ENCODE peak calls at places on chromosomes 4 and X, in five cellular contexts. E, U, H, Q and L are unnamed samples.

GRCh38 chrX:107672955-107673378 is 44.7 kb downstream of the PRPS1 start:
- DNase-seq in E (no peak), U (peak), H (peak), Q (peak), L (peak)

GRCh38 chrX:151393514-151393913 is 3.5 kb upstream of the VMA21 start:
- DNase-seq in E (no peak), U (no peak), H (no peak), Q (no peak), L (peak)

GRCh38 chr4:71290481-71290880 is 48.3 kb upstream of the SLC4A4 start:
- DNase-seq in E (no peak), U (no peak), H (peak), Q (no peak), L (no peak)

GRCh38 chrX:8548446-8548845 is 83.8 kb downstream of the VCX3B start:
- DNase-seq in E (no peak), U (no peak), H (no peak), Q (no peak), L (no peak)

GRCh38 chr4:113784497-113785254 is 23.1 kb upstream of the CAMK2D start:
- DNase-seq in E (no peak), U (peak), H (peak), Q (no peak), L (no peak)

GRCh38 chr4:62394751-62395150 is 1194.6 kb downstream of the ADGRL3 start:
- DNase-seq in E (no peak), U (no peak), H (no peak), Q (no peak), L (no peak)

GRCh38 chr4:168886361-168886760 is 123.7 kb downstream of the CBR4 start:
- DNase-seq in E (no peak), U (peak), H (peak), Q (no peak), L (no peak)

GRCh38 chrX:18424482-18425198 is 768 bp upstream of the CDKL5 start:
- DNase-seq in E (no peak), U (peak), H (peak), Q (peak), L (no peak)

GRCh38 chrX:8832582-8833378 is 31.6 kb upstream of the FAM9A start:
- DNase-seq in E (no peak), U (no peak), H (no peak), Q (no peak), L (no peak)

GRCh38 chr4:16890651-16891050 is 7.8 kb downstream of the LDB2 start:
- DNase-seq in E (no peak), U (no peak), H (no peak), Q (no peak), L (no peak)

GRCh38 chr4:31366041-31366440 is 645.9 kb downstream of the PCDH7 start:
- DNase-seq in E (no peak), U (no peak), H (peak), Q (no peak), L (no peak)

GRCh38 chr4:153497988-153498967 is 32.1 kb downstream of the TMEM131L start:
- DNase-seq in E (peak), U (no peak), H (peak), Q (no peak), L (no peak)

GRCh38 chr4:46432923-46433322 is 43.0 kb upstream of the GABRA2 start:
- DNase-seq in E (no peak), U (no peak), H (peak), Q (no peak), L (no peak)

GRCh38 chr4:145829629-145830395 is 108.8 kb downstream of the ZNF827 start:
- DNase-seq in E (no peak), U (no peak), H (no peak), Q (no peak), L (no peak)

GRCh38 chr4:185040523-185040922 is 22.2 kb downstream of the HELT start:
- DNase-seq in E (no peak), U (no peak), H (no peak), Q (no peak), L (no peak)

GRCh38 chrX:75547137-75547536 is 24.3 kb upstream of the ZDHHC15 start:
- DNase-seq in E (no peak), U (no peak), H (no peak), Q (no peak), L (no peak)

GRCh38 chr4:88458091-88458740 is 1.3 kb downstream of the HERC5 start:
- DNase-seq in E (no peak), U (no peak), H (no peak), Q (no peak), L (no peak)

GRCh38 chrX:102765794-102766193 is 45.3 kb downstream of the GPRASP3 start:
- DNase-seq in E (no peak), U (peak), H (peak), Q (no peak), L (no peak)

GRCh38 chrX:109934434-109934833 is 68.5 kb upstream of the TMEM164 start:
- DNase-seq in E (no peak), U (no peak), H (peak), Q (no peak), L (no peak)

GRCh38 chrX:40171513-40172168 is 73.9 kb upstream of the BCOR start:
- DNase-seq in E (no peak), U (no peak), H (no peak), Q (no peak), L (no peak)

GRCh38 chr4:99078336-99078735 is 10.3 kb downstream of the ADH5 start:
- DNase-seq in E (no peak), U (no peak), H (no peak), Q (no peak), L (no peak)

GRCh38 chr4:113539408-113539807 is 222.1 kb downstream of the CAMK2D start:
- DNase-seq in E (no peak), U (no peak), H (peak), Q (no peak), L (no peak)

GRCh38 chr4:38670939-38671593 is 7.1 kb downstream of the KLF3 start:
- DNase-seq in E (no peak), U (no peak), H (no peak), Q (no peak), L (no peak)

GRCh38 chr4:11700751-11701226 is 272.1 kb upstream of the HS3ST1 start:
- DNase-seq in E (no peak), U (no peak), H (peak), Q (no peak), L (no peak)

GRCh38 chrX:110180176-110180927 is 137.5 kb downstream of the AMMECR1 start:
- DNase-seq in E (no peak), U (peak), H (peak), Q (no peak), L (no peak)

GRCh38 chr4:7581477-7581876 is 146.7 kb upstream of the PSAPL1 start:
- DNase-seq in E (no peak), U (peak), H (peak), Q (no peak), L (peak)

GRCh38 chr4:107691378-107691777 is 28.7 kb downstream of the PAPSS1 start:
- DNase-seq in E (no peak), U (no peak), H (no peak), Q (no peak), L (no peak)

GRCh38 chr4:159946983-159947645 is 844.2 kb downstream of the RAPGEF2 start:
- DNase-seq in E (peak), U (peak), H (peak), Q (peak), L (peak)

GRCh38 chrX:106484233-106484632 is 127.5 kb upstream of the RADX start:
- DNase-seq in E (peak), U (no peak), H (no peak), Q (no peak), L (no peak)

GRCh38 chr4:113446019-113446418 is 315.5 kb downstream of the CAMK2D start:
- DNase-seq in E (no peak), U (peak), H (peak), Q (no peak), L (no peak)

GRCh38 chr4:188551156-188551555 is 411.9 kb downstream of the TRIML1 start:
- DNase-seq in E (no peak), U (no peak), H (peak), Q (no peak), L (no peak)

GRCh38 chr4:185004562-185005208 is 13.6 kb upstream of the HELT start:
- DNase-seq in E (no peak), U (no peak), H (no peak), Q (no peak), L (no peak)

GRCh38 chr4:110224812-110225211 is 26.4 kb upstream of the ELOVL6 start:
- DNase-seq in E (no peak), U (no peak), H (peak), Q (no peak), L (no peak)

GRCh38 chr4:120716346-120716745 is 206.2 kb downstream of the PRDM5 start:
- DNase-seq in E (no peak), U (no peak), H (no peak), Q (no peak), L (no peak)
- TF ChIP-seq RCOR1 in E (no peak), U (no peak), H (no peak), Q (no peak), L (no peak)

GRCh38 chrX:17005712-17006372 is 59.4 kb downstream of the REPS2 start:
- DNase-seq in E (no peak), U (no peak), H (no peak), Q (no peak), L (no peak)
- TF ChIP-seq RCOR1 in E (no peak), U (no peak), H (no peak), Q (no peak), L (no peak)

GRCh38 chr4:75244325-75244724 is 269.9 kb downstream of the RCHY1 start:
- DNase-seq in E (no peak), U (no peak), H (no peak), Q (no peak), L (no peak)

GRCh38 chr4:75243570-75243969 is 270.6 kb downstream of the RCHY1 start:
- DNase-seq in E (no peak), U (no peak), H (no peak), Q (no peak), L (no peak)

GRCh38 chr4:75251547-75251946 is 262.7 kb downstream of the RCHY1 start:
- DNase-seq in E (peak), U (no peak), H (no peak), Q (no peak), L (no peak)

GRCh38 chr4:75249739-75250138 is 264.5 kb downstream of the RCHY1 start:
- DNase-seq in E (no peak), U (no peak), H (no peak), Q (no peak), L (no peak)

DNA sequence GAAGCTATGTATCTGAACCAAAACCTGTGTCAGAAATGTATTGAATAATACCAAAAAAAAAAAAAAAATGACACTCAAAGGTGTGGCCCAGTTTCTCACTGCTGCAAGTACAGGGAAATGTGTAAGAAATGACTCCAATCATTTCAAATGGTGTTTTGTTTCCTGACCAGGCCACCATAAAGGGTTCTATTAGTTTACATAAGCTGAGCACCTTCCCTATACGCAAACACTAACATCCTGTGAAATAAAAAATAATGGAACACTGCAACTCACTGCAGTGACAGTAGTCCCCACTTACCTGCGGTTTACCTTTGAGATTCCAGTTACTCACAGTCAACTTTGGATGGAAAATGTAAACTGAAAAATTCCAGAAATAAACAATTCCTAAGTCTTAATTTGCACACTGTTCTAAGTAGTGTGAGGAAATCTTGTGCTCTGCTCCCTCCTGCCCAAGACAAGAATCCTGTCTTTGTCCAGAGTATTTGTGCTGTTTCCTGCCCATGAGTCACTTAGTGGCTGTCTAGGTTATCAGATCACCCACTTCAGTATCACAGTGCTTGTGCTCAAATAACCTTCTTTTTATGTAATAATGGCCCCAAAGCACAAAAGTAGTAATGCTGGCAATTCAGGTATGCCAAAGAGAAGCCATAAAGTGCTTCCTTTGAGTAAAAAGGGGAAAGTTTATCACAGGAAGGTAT is 265.3 kb downstream of the RCHY1 start:
- DNase-seq in E (no peak), U (no peak), H (no peak), Q (no peak), L (no peak)
- TF ChIP-seq RCOR1 in E (no peak), U (no peak), H (no peak), Q (no peak), L (no peak)

DNA sequence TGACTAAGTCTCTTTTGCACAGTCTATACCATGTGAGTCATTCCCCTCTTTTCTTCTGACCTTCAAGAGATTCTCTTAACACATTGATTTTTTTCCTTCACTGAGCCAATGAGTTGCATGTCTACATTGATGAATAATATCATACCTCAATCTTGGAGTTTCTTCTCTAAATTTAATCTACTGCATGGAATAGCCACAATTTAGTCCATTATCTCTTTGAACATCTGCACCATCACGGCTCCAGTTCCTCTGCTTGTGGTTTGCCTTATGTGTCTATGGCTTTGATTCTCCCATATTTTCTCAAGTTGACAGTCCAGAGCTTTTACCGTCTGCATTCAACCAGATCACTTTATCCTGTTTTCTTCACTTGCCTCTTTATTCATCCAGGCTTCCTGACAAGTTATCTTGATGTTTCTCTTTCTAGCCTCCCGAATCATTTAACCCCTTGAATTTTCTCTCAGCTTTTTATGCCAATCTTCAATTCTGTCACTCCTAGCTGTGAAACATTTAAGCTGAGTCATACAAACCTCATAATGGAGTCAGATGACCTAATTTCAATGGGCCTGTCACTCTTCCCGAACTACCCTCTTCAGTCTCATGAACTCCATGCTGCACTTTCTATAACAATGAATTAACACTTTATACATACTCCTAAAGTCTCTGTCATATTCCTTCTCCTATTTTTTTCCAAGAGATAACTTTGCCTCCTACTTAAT is 222.3 kb downstream of the CPE start:
- DNase-seq in E (no peak), U (no peak), H (no peak), Q (no peak), L (no peak)
- TF ChIP-seq RCOR1 in E (no peak), U (no peak), H (no peak), Q (no peak), L (no peak)

DNA sequence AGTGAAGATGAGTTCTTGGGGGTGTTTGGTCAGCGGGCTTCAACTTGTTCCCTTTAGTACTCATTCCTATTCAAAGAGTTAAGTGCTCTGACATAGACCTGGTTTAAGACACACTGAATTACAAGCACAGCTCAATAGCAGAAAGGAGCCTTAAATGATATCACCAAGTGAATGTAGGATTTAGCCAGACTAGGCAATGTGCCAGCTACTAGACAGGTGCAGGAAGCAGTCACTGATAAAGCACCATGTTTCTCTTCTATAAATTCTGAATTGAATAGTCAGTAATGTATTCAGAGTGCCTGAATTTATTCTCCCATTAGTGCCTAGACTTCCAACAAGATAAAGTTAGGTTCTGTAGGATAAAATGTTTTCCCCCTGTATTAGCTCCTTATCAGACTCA is 63.6 kb downstream of the ASB9 start:
- DNase-seq in E (no peak), U (no peak), H (no peak), Q (no peak), L (peak)
- TF ChIP-seq RCOR1 in E (no peak), U (no peak), H (no peak), Q (no peak), L (no peak)